ENCODE peak calls at places on chromosomes 4 and X, in five cellular contexts. H is ovary; E is CD8-positive, alpha-beta T cell; R is gastrocnemius medialis; M is HCT116. Q is an unnamed sample.

GRCh38 chr4:158873795-158874359 is 105.1 kb downstream of the FNIP2 start:
- DNase-seq in H (no peak), M (peak), R (no peak), E (no peak), Q (peak)

GRCh38 chr4:26372525-26373172 is 51.8 kb downstream of the RBPJ start:
- DNase-seq in E (peak), R (no peak), M (no peak), H (no peak), Q (peak)

GRCh38 chrX:8955521-8955920 is 78.4 kb downstream of the FAM9B start:
- DNase-seq in M (no peak), E (no peak), H (no peak), R (no peak), Q (peak)

GRCh38 chrX:119502727-119503483 is 34.7 kb downstream of the SLC25A5 start:
- DNase-seq in H (no peak), R (no peak), M (no peak), E (no peak), Q (peak)

GRCh38 chr4:8840816-8841455 is 30.7 kb downstream of the HMX1 start:
- DNase-seq in R (no peak), E (no peak), H (peak), M (no peak), Q (no peak)

GRCh38 chrX:40539214-40540142 is 41.3 kb upstream of the ATP6AP2 start:
- DNase-seq in R (peak), M (no peak), E (peak), H (peak), Q (peak)

GRCh38 chr4:83118869-83119268 is 4.3 kb upstream of the PLAC8 start:
- DNase-seq in E (no peak), H (no peak), M (no peak), R (no peak), Q (peak)

GRCh38 chr4:2793920-2794706 is 1.2 kb downstream of the SH3BP2 start:
- DNase-seq in E (no peak), H (peak), R (peak), M (no peak), Q (peak)

GRCh38 chrX:95662200-95662599 is 1022.4 kb upstream of the DIAPH2 start:
- DNase-seq in E (no peak), R (no peak), H (no peak), M (no peak), Q (no peak)

GRCh38 chr4:173370130-173370476 is 651 bp upstream of the SAP30 start:
- DNase-seq in R (peak), E (no peak), M (no peak), H (peak), Q (no peak)

GRCh38 chr4:180527993-180528392 is 1715.2 kb upstream of the TENM3 start:
- DNase-seq in R (no peak), H (no peak), M (no peak), E (no peak), Q (no peak)

GRCh38 chr4:141102367-141102766 is 30.9 kb downstream of the RNF150 start:
- DNase-seq in E (no peak), H (no peak), R (no peak), M (no peak), Q (peak)

GRCh38 chrX:40465735-40466551 is 114.8 kb upstream of the ATP6AP2 start:
- DNase-seq in R (no peak), E (no peak), H (no peak), M (no peak), Q (peak)

GRCh38 chr4:169583563-169583962 is 28.8 kb downstream of the NEK1 start:
- DNase-seq in M (no peak), H (no peak), E (no peak), R (no peak), Q (peak)

GRCh38 chr4:6848717-6849305 is 60.8 kb upstream of the TBC1D14 start:
- DNase-seq in H (no peak), E (no peak), M (no peak), R (peak), Q (no peak)

GRCh38 chrX:150704030-150704613 is 10.9 kb downstream of the MTMR1 start:
- DNase-seq in H (no peak), E (no peak), R (no peak), M (no peak), Q (peak)

GRCh38 chrX:24148118-24148517 is 1.4 kb upstream of the ZFX start:
- DNase-seq in R (no peak), H (no peak), E (no peak), M (no peak), Q (no peak)

GRCh38 chr4:183182873-183183725 is 84.0 kb downstream of the WWC2 start:
- DNase-seq in R (no peak), M (peak), E (no peak), H (peak), Q (peak)

GRCh38 chrX:26138043-26138442 is at the start of gene MAGEB18:
- DNase-seq in E (no peak), M (no peak), R (no peak), H (no peak), Q (no peak)

GRCh38 chr4:54731552-54731951 is 73.8 kb downstream of the KIT start:
- DNase-seq in M (no peak), E (no peak), H (no peak), R (no peak), Q (no peak)

GRCh38 chr4:8829584-8829983 is 42.1 kb downstream of the HMX1 start:
- DNase-seq in M (no peak), E (no peak), R (no peak), H (no peak), Q (no peak)

GRCh38 chr4:139876328-139876941 is 210.8 kb downstream of the MGST2 start:
- DNase-seq in E (no peak), M (no peak), H (no peak), R (no peak), Q (no peak)

GRCh38 chr4:134018845-134019244 is 182.7 kb downstream of the PABPC4L start:
- DNase-seq in H (no peak), R (no peak), M (no peak), E (no peak), Q (no peak)

GRCh38 chrX:27987862-27988646 is 6.8 kb upstream of the DCAF8L1 start:
- DNase-seq in E (no peak), H (no peak), M (no peak), R (no peak), Q (no peak)

GRCh38 chr4:124478518-124478917 is 234.0 kb downstream of the ANKRD50 start:
- DNase-seq in H (no peak), R (no peak), E (no peak), M (no peak), Q (no peak)

GRCh38 chr4:102439835-102440234 is 61.3 kb upstream of the NFKB1 start:
- DNase-seq in M (no peak), H (no peak), E (no peak), R (no peak), Q (peak)

GRCh38 chrX:23012162-23012561 is 12.4 kb downstream of the DDX53 start:
- DNase-seq in R (no peak), M (no peak), E (no peak), H (no peak), Q (no peak)

GRCh38 chrX:18906286-18906685 is 77.6 kb downstream of the PHKA2 start:
- DNase-seq in M (no peak), E (no peak), R (no peak), H (no peak), Q (no peak)

GRCh38 chr4:125314676-125315570 is at the start of gene FAT4:
- DNase-seq in M (peak), R (peak), E (peak), H (peak), Q (peak)

GRCh38 chr4:38805530-38806145 is 1.0 kb upstream of the TLR1 start:
- DNase-seq in M (no peak), E (no peak), H (no peak), R (peak), Q (no peak)

GRCh38 chr4:4888695-4889094 is 29.2 kb downstream of the MSX1 start:
- DNase-seq in M (no peak), H (no peak), E (no peak), R (no peak), Q (no peak)

GRCh38 chr4:576245-576821 is at the start of gene TMEM271:
- DNase-seq in H (no peak), M (no peak), E (peak), R (no peak), Q (no peak)

GRCh38 chr4:68654946-68655721 is 15.3 kb downstream of the UGT2B15 start:
- DNase-seq in M (no peak), H (no peak), R (no peak), E (no peak), Q (no peak)

GRCh38 chr4:124631760-124632159 is 80.8 kb downstream of the ANKRD50 start:
- DNase-seq in M (peak), R (no peak), E (no peak), H (no peak), Q (peak)

GRCh38 chr4:173391691-173392090 is 7.2 kb downstream of the SCRG1 start:
- DNase-seq in M (no peak), R (no peak), E (no peak), H (no peak), Q (no peak)

GRCh38 chrX:154980330-154981115 is 42.0 kb downstream of the F8 start:
- DNase-seq in E (peak), R (peak), H (peak), M (peak), Q (peak)

DNA sequence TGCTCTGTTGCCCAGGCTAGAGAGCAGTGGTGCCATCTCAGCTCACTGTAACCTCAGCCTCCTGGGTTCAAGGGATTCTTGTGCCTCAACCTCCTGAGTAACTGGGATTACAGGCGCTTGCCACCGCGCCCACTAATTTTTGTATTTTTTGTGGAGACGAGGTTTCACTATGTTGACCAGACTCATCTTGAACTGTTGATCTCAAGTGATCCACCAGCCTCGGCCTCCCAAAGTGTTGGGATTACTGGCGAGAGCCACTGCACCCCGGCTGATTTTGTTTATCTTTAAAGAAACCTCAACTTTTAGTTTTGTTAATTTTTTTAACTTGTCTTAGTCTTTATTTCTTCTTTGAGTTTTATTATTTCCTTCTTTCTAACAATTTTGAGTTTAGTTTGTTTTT is 163.2 kb downstream of the SLC4A4 start:
- DNase-seq in E (no peak), R (no peak), H (no peak), M (no peak), Q (no peak)
- TF ChIP-seq CTCF in E (no peak), R (no peak), H (no peak), M (no peak), Q (no peak)

GRCh38 chr4:88523325-88524129 is at the start of gene PYURF:
- DNase-seq in M (peak), E (peak), R (peak), H (peak), Q (peak)

GRCh38 chr4:88528861-88529260 is 5.3 kb upstream of the PYURF start:
- DNase-seq in E (no peak), M (no peak), R (no peak), H (no peak), Q (peak)

GRCh38 chr4:88531549-88531948 is 8.0 kb upstream of the PYURF start:
- DNase-seq in R (no peak), M (no peak), H (no peak), E (no peak), Q (peak)

GRCh38 chr4:88526221-88526815 is 2.7 kb upstream of the PYURF start:
- DNase-seq in H (no peak), E (no peak), R (no peak), M (no peak), Q (peak)

GRCh38 chr4:88527787-88528186 is 4.2 kb upstream of the PYURF start:
- DNase-seq in H (no peak), M (no peak), E (no peak), R (no peak), Q (no peak)
- H3K4me3 ChIP-seq in H (no peak), M (no peak), E (no peak), R (no peak), Q (no peak)

DNA sequence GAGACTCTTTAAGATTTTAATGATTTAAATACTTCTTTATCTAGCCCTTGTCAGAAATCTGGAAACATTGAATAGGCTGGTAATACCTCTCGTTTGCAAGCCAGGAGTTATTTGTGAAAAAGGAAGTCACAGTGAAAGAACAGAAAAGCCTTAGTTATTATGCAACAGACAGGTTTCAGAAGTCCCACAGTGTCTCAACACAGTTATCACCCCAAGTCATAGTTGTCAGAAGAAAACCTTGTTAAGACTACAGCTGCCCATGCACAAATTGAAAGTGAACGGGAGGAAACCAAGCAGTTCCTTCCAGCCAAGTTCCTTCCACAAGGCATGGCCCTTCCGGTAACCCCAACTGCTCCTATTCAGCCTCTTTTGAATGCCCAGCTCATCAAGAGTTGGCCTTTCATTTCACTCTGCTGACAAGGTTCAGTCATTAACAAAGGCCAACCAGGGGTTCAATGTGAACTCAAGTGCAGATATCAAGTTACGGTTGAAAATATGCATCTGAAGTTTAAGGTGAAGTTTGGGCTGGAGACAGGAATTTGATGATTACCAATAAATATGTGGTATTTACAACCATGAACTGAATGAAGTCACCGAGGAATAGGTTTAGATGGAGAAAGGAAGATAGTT is 15.6 kb downstream of the ALPK1 start:
- DNase-seq in R (no peak), M (no peak), H (no peak), E (no peak), Q (no peak)
- TF ChIP-seq CTCF in R (no peak), M (no peak), H (no peak), E (no peak), Q (no peak)

GRCh38 chr4:81807927-81808672 is 336.4 kb upstream of the RASGEF1B start:
- DNase-seq in R (no peak), M (no peak), H (no peak), E (no peak), Q (no peak)
- H3K4me3 ChIP-seq in R (no peak), M (no peak), H (no peak), E (no peak), Q (no peak)

Q was measured in AG10803.